ENCODE peak calls at places on chromosome 5, in ten cellular contexts. One of them, this sample, is unnamed.

GRCh38 chr5:72160299-72160698 is 53.0 kb downstream of the MAP1B start:
- DNase-seq in foreskin keratinocyte: no peak
- DNase-seq in substantia nigra: no peak
- DNase-seq in CD8-positive, alpha-beta memory T cell: no peak
- DNase-seq in AG08395: peak
- DNase-seq in retinal pigment epithelial cell: no peak
- DNase-seq in Daoy: peak
- DNase-seq in GDM1: no peak
- DNase-seq in cardiac fibroblast: peak
- DNase-seq in stimulated activated CD4-positive, alpha-beta T cell treated with anti-CD3 and anti-CD28 coated beads, TNF-alpha, amount 100 ng/mL, for 4 hours: no peak
- DNase-seq in this sample: no peak

GRCh38 chr5:164362021-164362420 is 856.6 kb downstream of the MAT2B start:
- DNase-seq in foreskin keratinocyte: no peak
- DNase-seq in substantia nigra: no peak
- DNase-seq in CD8-positive, alpha-beta memory T cell: no peak
- DNase-seq in AG08395: no peak
- DNase-seq in retinal pigment epithelial cell: peak
- DNase-seq in Daoy: no peak
- DNase-seq in GDM1: no peak
- DNase-seq in cardiac fibroblast: no peak
- DNase-seq in stimulated activated CD4-positive, alpha-beta T cell treated with anti-CD3 and anti-CD28 coated beads, TNF-alpha, amount 100 ng/mL, for 4 hours: no peak
- DNase-seq in this sample: no peak

GRCh38 chr5:1521054-1521453 is 2.7 kb downstream of the LPCAT1 start:
- DNase-seq in foreskin keratinocyte: no peak
- DNase-seq in substantia nigra: no peak
- DNase-seq in CD8-positive, alpha-beta memory T cell: no peak
- DNase-seq in AG08395: no peak
- DNase-seq in retinal pigment epithelial cell: no peak
- DNase-seq in Daoy: no peak
- DNase-seq in GDM1: no peak
- DNase-seq in cardiac fibroblast: no peak
- DNase-seq in stimulated activated CD4-positive, alpha-beta T cell treated with anti-CD3 and anti-CD28 coated beads, TNF-alpha, amount 100 ng/mL, for 4 hours: no peak
- DNase-seq in this sample: no peak

GRCh38 chr5:139665626-139666025 is 17.5 kb downstream of the CXXC5 start:
- DNase-seq in foreskin keratinocyte: no peak
- DNase-seq in substantia nigra: no peak
- DNase-seq in CD8-positive, alpha-beta memory T cell: no peak
- DNase-seq in AG08395: no peak
- DNase-seq in retinal pigment epithelial cell: no peak
- DNase-seq in Daoy: no peak
- DNase-seq in GDM1: no peak
- DNase-seq in cardiac fibroblast: no peak
- DNase-seq in stimulated activated CD4-positive, alpha-beta T cell treated with anti-CD3 and anti-CD28 coated beads, TNF-alpha, amount 100 ng/mL, for 4 hours: no peak
- DNase-seq in this sample: no peak

GRCh38 chr5:137273511-137273910 is 225.6 kb downstream of the SPOCK1 start:
- DNase-seq in foreskin keratinocyte: peak
- DNase-seq in substantia nigra: no peak
- DNase-seq in CD8-positive, alpha-beta memory T cell: no peak
- DNase-seq in AG08395: peak
- DNase-seq in retinal pigment epithelial cell: no peak
- DNase-seq in Daoy: peak
- DNase-seq in GDM1: no peak
- DNase-seq in cardiac fibroblast: no peak
- DNase-seq in stimulated activated CD4-positive, alpha-beta T cell treated with anti-CD3 and anti-CD28 coated beads, TNF-alpha, amount 100 ng/mL, for 4 hours: no peak
- DNase-seq in this sample: no peak

GRCh38 chr5:151381899-151382298 is 34.5 kb upstream of the SLC36A2 start:
- DNase-seq in foreskin keratinocyte: no peak
- DNase-seq in substantia nigra: no peak
- DNase-seq in CD8-positive, alpha-beta memory T cell: no peak
- DNase-seq in AG08395: no peak
- DNase-seq in retinal pigment epithelial cell: no peak
- DNase-seq in Daoy: no peak
- DNase-seq in GDM1: no peak
- DNase-seq in cardiac fibroblast: no peak
- DNase-seq in stimulated activated CD4-positive, alpha-beta T cell treated with anti-CD3 and anti-CD28 coated beads, TNF-alpha, amount 100 ng/mL, for 4 hours: no peak
- DNase-seq in this sample: no peak

GRCh38 chr5:74394543-74394923 is 246.0 kb downstream of the ENC1 start:
- DNase-seq in foreskin keratinocyte: no peak
- DNase-seq in substantia nigra: no peak
- DNase-seq in CD8-positive, alpha-beta memory T cell: no peak
- DNase-seq in AG08395: no peak
- DNase-seq in retinal pigment epithelial cell: no peak
- DNase-seq in Daoy: no peak
- DNase-seq in GDM1: no peak
- DNase-seq in cardiac fibroblast: no peak
- DNase-seq in stimulated activated CD4-positive, alpha-beta T cell treated with anti-CD3 and anti-CD28 coated beads, TNF-alpha, amount 100 ng/mL, for 4 hours: no peak
- DNase-seq in this sample: no peak

GRCh38 chr5:122756263-122756911 is 18.5 kb upstream of the SNX2 start:
- DNase-seq in foreskin keratinocyte: peak
- DNase-seq in substantia nigra: no peak
- DNase-seq in CD8-positive, alpha-beta memory T cell: no peak
- DNase-seq in AG08395: peak
- DNase-seq in retinal pigment epithelial cell: no peak
- DNase-seq in Daoy: peak
- DNase-seq in GDM1: peak
- DNase-seq in cardiac fibroblast: peak
- DNase-seq in stimulated activated CD4-positive, alpha-beta T cell treated with anti-CD3 and anti-CD28 coated beads, TNF-alpha, amount 100 ng/mL, for 4 hours: no peak
- DNase-seq in this sample: no peak

GRCh38 chr5:33649801-33650482 is 209.2 kb downstream of the TARS1 start:
- DNase-seq in foreskin keratinocyte: peak
- DNase-seq in substantia nigra: no peak
- DNase-seq in CD8-positive, alpha-beta memory T cell: no peak
- DNase-seq in AG08395: peak
- DNase-seq in retinal pigment epithelial cell: peak
- DNase-seq in Daoy: peak
- DNase-seq in GDM1: no peak
- DNase-seq in cardiac fibroblast: peak
- DNase-seq in stimulated activated CD4-positive, alpha-beta T cell treated with anti-CD3 and anti-CD28 coated beads, TNF-alpha, amount 100 ng/mL, for 4 hours: no peak
- DNase-seq in this sample: no peak

GRCh38 chr5:163564321-163564924 is 59.0 kb downstream of the MAT2B start:
- DNase-seq in foreskin keratinocyte: peak
- DNase-seq in substantia nigra: peak
- DNase-seq in CD8-positive, alpha-beta memory T cell: peak
- DNase-seq in AG08395: peak
- DNase-seq in retinal pigment epithelial cell: peak
- DNase-seq in Daoy: peak
- DNase-seq in GDM1: peak
- DNase-seq in cardiac fibroblast: peak
- DNase-seq in stimulated activated CD4-positive, alpha-beta T cell treated with anti-CD3 and anti-CD28 coated beads, TNF-alpha, amount 100 ng/mL, for 4 hours: peak
- DNase-seq in this sample: no peak

GRCh38 chr5:1865486-1865885 is 17.2 kb downstream of the IRX4 start:
- DNase-seq in foreskin keratinocyte: no peak
- DNase-seq in substantia nigra: no peak
- DNase-seq in CD8-positive, alpha-beta memory T cell: no peak
- DNase-seq in AG08395: no peak
- DNase-seq in retinal pigment epithelial cell: no peak
- DNase-seq in Daoy: no peak
- DNase-seq in GDM1: no peak
- DNase-seq in cardiac fibroblast: no peak
- DNase-seq in stimulated activated CD4-positive, alpha-beta T cell treated with anti-CD3 and anti-CD28 coated beads, TNF-alpha, amount 100 ng/mL, for 4 hours: no peak
- DNase-seq in this sample: no peak

GRCh38 chr5:122376305-122376704 is 64.3 kb downstream of the SNCAIP start:
- DNase-seq in foreskin keratinocyte: no peak
- DNase-seq in substantia nigra: no peak
- DNase-seq in CD8-positive, alpha-beta memory T cell: no peak
- DNase-seq in AG08395: no peak
- DNase-seq in retinal pigment epithelial cell: no peak
- DNase-seq in Daoy: no peak
- DNase-seq in GDM1: no peak
- DNase-seq in cardiac fibroblast: no peak
- DNase-seq in stimulated activated CD4-positive, alpha-beta T cell treated with anti-CD3 and anti-CD28 coated beads, TNF-alpha, amount 100 ng/mL, for 4 hours: no peak
- DNase-seq in this sample: no peak

GRCh38 chr5:136814621-136815378 is 449.5 kb upstream of the TRPC7 start:
- DNase-seq in foreskin keratinocyte: no peak
- DNase-seq in substantia nigra: no peak
- DNase-seq in CD8-positive, alpha-beta memory T cell: no peak
- DNase-seq in AG08395: peak
- DNase-seq in retinal pigment epithelial cell: no peak
- DNase-seq in Daoy: peak
- DNase-seq in GDM1: no peak
- DNase-seq in cardiac fibroblast: peak
- DNase-seq in stimulated activated CD4-positive, alpha-beta T cell treated with anti-CD3 and anti-CD28 coated beads, TNF-alpha, amount 100 ng/mL, for 4 hours: no peak
- DNase-seq in this sample: no peak

GRCh38 chr5:126234563-126235195 is 188.5 kb upstream of the GRAMD2B start:
- DNase-seq in foreskin keratinocyte: peak
- DNase-seq in substantia nigra: no peak
- DNase-seq in CD8-positive, alpha-beta memory T cell: no peak
- DNase-seq in AG08395: no peak
- DNase-seq in retinal pigment epithelial cell: peak
- DNase-seq in Daoy: peak
- DNase-seq in GDM1: no peak
- DNase-seq in cardiac fibroblast: peak
- DNase-seq in stimulated activated CD4-positive, alpha-beta T cell treated with anti-CD3 and anti-CD28 coated beads, TNF-alpha, amount 100 ng/mL, for 4 hours: no peak
- DNase-seq in this sample: no peak

GRCh38 chr5:68267044-68267443 is 51.5 kb downstream of the PIK3R1 start:
- DNase-seq in foreskin keratinocyte: no peak
- DNase-seq in substantia nigra: no peak
- DNase-seq in CD8-positive, alpha-beta memory T cell: no peak
- DNase-seq in AG08395: no peak
- DNase-seq in retinal pigment epithelial cell: peak
- DNase-seq in Daoy: no peak
- DNase-seq in GDM1: no peak
- DNase-seq in cardiac fibroblast: no peak
- DNase-seq in stimulated activated CD4-positive, alpha-beta T cell treated with anti-CD3 and anti-CD28 coated beads, TNF-alpha, amount 100 ng/mL, for 4 hours: no peak
- DNase-seq in this sample: no peak

GRCh38 chr5:149679876-149680809 is 50.0 kb upstream of the PPARGC1B start:
- DNase-seq in foreskin keratinocyte: no peak
- DNase-seq in substantia nigra: no peak
- DNase-seq in CD8-positive, alpha-beta memory T cell: no peak
- DNase-seq in AG08395: no peak
- DNase-seq in retinal pigment epithelial cell: no peak
- DNase-seq in Daoy: no peak
- DNase-seq in GDM1: peak
- DNase-seq in cardiac fibroblast: no peak
- DNase-seq in stimulated activated CD4-positive, alpha-beta T cell treated with anti-CD3 and anti-CD28 coated beads, TNF-alpha, amount 100 ng/mL, for 4 hours: no peak
- DNase-seq in this sample: no peak

GRCh38 chr5:100902406-100903035 is 561 bp downstream of the ST8SIA4 start:
- DNase-seq in foreskin keratinocyte: peak
- DNase-seq in substantia nigra: no peak
- DNase-seq in CD8-positive, alpha-beta memory T cell: no peak
- DNase-seq in AG08395: no peak
- DNase-seq in retinal pigment epithelial cell: no peak
- DNase-seq in Daoy: no peak
- DNase-seq in GDM1: no peak
- DNase-seq in cardiac fibroblast: peak
- DNase-seq in stimulated activated CD4-positive, alpha-beta T cell treated with anti-CD3 and anti-CD28 coated beads, TNF-alpha, amount 100 ng/mL, for 4 hours: no peak
- DNase-seq in this sample: no peak

GRCh38 chr5:5298841-5299543 is 123.5 kb upstream of the ICE1 start:
- DNase-seq in foreskin keratinocyte: no peak
- DNase-seq in substantia nigra: no peak
- DNase-seq in CD8-positive, alpha-beta memory T cell: no peak
- DNase-seq in AG08395: no peak
- DNase-seq in retinal pigment epithelial cell: no peak
- DNase-seq in Daoy: no peak
- DNase-seq in GDM1: no peak
- DNase-seq in cardiac fibroblast: no peak
- DNase-seq in stimulated activated CD4-positive, alpha-beta T cell treated with anti-CD3 and anti-CD28 coated beads, TNF-alpha, amount 100 ng/mL, for 4 hours: no peak
- DNase-seq in this sample: no peak

GRCh38 chr5:53487436-53487835 is 7.0 kb downstream of the FST start:
- DNase-seq in foreskin keratinocyte: peak
- DNase-seq in substantia nigra: no peak
- DNase-seq in CD8-positive, alpha-beta memory T cell: no peak
- DNase-seq in AG08395: no peak
- DNase-seq in retinal pigment epithelial cell: no peak
- DNase-seq in Daoy: no peak
- DNase-seq in GDM1: no peak
- DNase-seq in cardiac fibroblast: no peak
- DNase-seq in stimulated activated CD4-positive, alpha-beta T cell treated with anti-CD3 and anti-CD28 coated beads, TNF-alpha, amount 100 ng/mL, for 4 hours: no peak
- DNase-seq in this sample: no peak

GRCh38 chr5:98679963-98680362 is 93.5 kb upstream of the RGMB start:
- DNase-seq in foreskin keratinocyte: no peak
- DNase-seq in substantia nigra: no peak
- DNase-seq in CD8-positive, alpha-beta memory T cell: no peak
- DNase-seq in AG08395: no peak
- DNase-seq in retinal pigment epithelial cell: no peak
- DNase-seq in Daoy: peak
- DNase-seq in GDM1: no peak
- DNase-seq in cardiac fibroblast: no peak
- DNase-seq in stimulated activated CD4-positive, alpha-beta T cell treated with anti-CD3 and anti-CD28 coated beads, TNF-alpha, amount 100 ng/mL, for 4 hours: no peak
- DNase-seq in this sample: no peak

GRCh38 chr5:68239485-68239884 is 23.9 kb downstream of the PIK3R1 start:
- DNase-seq in foreskin keratinocyte: peak
- DNase-seq in substantia nigra: peak
- DNase-seq in CD8-positive, alpha-beta memory T cell: peak
- DNase-seq in AG08395: peak
- DNase-seq in retinal pigment epithelial cell: no peak
- DNase-seq in Daoy: peak
- DNase-seq in GDM1: peak
- DNase-seq in cardiac fibroblast: peak
- DNase-seq in stimulated activated CD4-positive, alpha-beta T cell treated with anti-CD3 and anti-CD28 coated beads, TNF-alpha, amount 100 ng/mL, for 4 hours: peak
- DNase-seq in this sample: peak

GRCh38 chr5:65802080-65802479 is 80.1 kb downstream of the NLN start:
- DNase-seq in foreskin keratinocyte: no peak
- DNase-seq in substantia nigra: peak
- DNase-seq in CD8-positive, alpha-beta memory T cell: no peak
- DNase-seq in AG08395: no peak
- DNase-seq in retinal pigment epithelial cell: no peak
- DNase-seq in Daoy: no peak
- DNase-seq in GDM1: no peak
- DNase-seq in cardiac fibroblast: no peak
- DNase-seq in stimulated activated CD4-positive, alpha-beta T cell treated with anti-CD3 and anti-CD28 coated beads, TNF-alpha, amount 100 ng/mL, for 4 hours: no peak
- DNase-seq in this sample: no peak

GRCh38 chr5:96584712-96585111 is 77.5 kb upstream of the CAST start:
- DNase-seq in foreskin keratinocyte: no peak
- DNase-seq in substantia nigra: no peak
- DNase-seq in CD8-positive, alpha-beta memory T cell: no peak
- DNase-seq in AG08395: no peak
- DNase-seq in retinal pigment epithelial cell: no peak
- DNase-seq in Daoy: no peak
- DNase-seq in GDM1: no peak
- DNase-seq in cardiac fibroblast: no peak
- DNase-seq in stimulated activated CD4-positive, alpha-beta T cell treated with anti-CD3 and anti-CD28 coated beads, TNF-alpha, amount 100 ng/mL, for 4 hours: no peak
- DNase-seq in this sample: no peak

GRCh38 chr5:61687371-61687770 is 355.3 kb downstream of the ZSWIM6 start:
- DNase-seq in foreskin keratinocyte: peak
- DNase-seq in substantia nigra: no peak
- DNase-seq in CD8-positive, alpha-beta memory T cell: no peak
- DNase-seq in AG08395: no peak
- DNase-seq in retinal pigment epithelial cell: no peak
- DNase-seq in Daoy: no peak
- DNase-seq in GDM1: no peak
- DNase-seq in cardiac fibroblast: no peak
- DNase-seq in stimulated activated CD4-positive, alpha-beta T cell treated with anti-CD3 and anti-CD28 coated beads, TNF-alpha, amount 100 ng/mL, for 4 hours: no peak
- DNase-seq in this sample: no peak

GRCh38 chr5:66324357-66324756 is 180.3 kb downstream of the SREK1 start:
- DNase-seq in foreskin keratinocyte: no peak
- DNase-seq in substantia nigra: no peak
- DNase-seq in CD8-positive, alpha-beta memory T cell: no peak
- DNase-seq in AG08395: no peak
- DNase-seq in retinal pigment epithelial cell: no peak
- DNase-seq in Daoy: no peak
- DNase-seq in GDM1: no peak
- DNase-seq in cardiac fibroblast: no peak
- DNase-seq in stimulated activated CD4-positive, alpha-beta T cell treated with anti-CD3 and anti-CD28 coated beads, TNF-alpha, amount 100 ng/mL, for 4 hours: no peak
- DNase-seq in this sample: no peak

GRCh38 chr5:2753452-2754409 is 2.3 kb upstream of the IRX2 start:
- DNase-seq in foreskin keratinocyte: no peak
- DNase-seq in substantia nigra: no peak
- DNase-seq in CD8-positive, alpha-beta memory T cell: no peak
- DNase-seq in AG08395: no peak
- DNase-seq in retinal pigment epithelial cell: no peak
- DNase-seq in Daoy: peak
- DNase-seq in GDM1: no peak
- DNase-seq in cardiac fibroblast: no peak
- DNase-seq in stimulated activated CD4-positive, alpha-beta T cell treated with anti-CD3 and anti-CD28 coated beads, TNF-alpha, amount 100 ng/mL, for 4 hours: no peak
- DNase-seq in this sample: no peak

GRCh38 chr5:329758-330149 is 8.2 kb downstream of the AHRR start:
- DNase-seq in foreskin keratinocyte: no peak
- DNase-seq in substantia nigra: no peak
- DNase-seq in CD8-positive, alpha-beta memory T cell: no peak
- DNase-seq in AG08395: no peak
- DNase-seq in retinal pigment epithelial cell: no peak
- DNase-seq in Daoy: no peak
- DNase-seq in GDM1: no peak
- DNase-seq in cardiac fibroblast: no peak
- DNase-seq in stimulated activated CD4-positive, alpha-beta T cell treated with anti-CD3 and anti-CD28 coated beads, TNF-alpha, amount 100 ng/mL, for 4 hours: no peak
- DNase-seq in this sample: no peak

GRCh38 chr5:43773032-43773830 is 170.3 kb downstream of the NNT start:
- DNase-seq in foreskin keratinocyte: peak
- DNase-seq in substantia nigra: no peak
- DNase-seq in CD8-positive, alpha-beta memory T cell: no peak
- DNase-seq in AG08395: peak
- DNase-seq in retinal pigment epithelial cell: peak
- DNase-seq in Daoy: no peak
- DNase-seq in GDM1: no peak
- DNase-seq in cardiac fibroblast: peak
- DNase-seq in stimulated activated CD4-positive, alpha-beta T cell treated with anti-CD3 and anti-CD28 coated beads, TNF-alpha, amount 100 ng/mL, for 4 hours: no peak
- DNase-seq in this sample: no peak